ENCODE peak calls at places on chromosomes 16 and 17, in seven cellular contexts. H, T, K, G, P, F and X are unnamed samples.

GRCh38 chr17:71084838-71085237 is 915.5 kb downstream of the KCNJ2 start:
- DNase-seq in G (no peak), H (no peak), P (no peak), T (no peak), F (no peak), K (no peak), X (no peak)

GRCh38 chr17:57521606-57522435 is 223.3 kb downstream of the CCDC182 start:
- DNase-seq in F (no peak), H (no peak), K (no peak), G (no peak), T (no peak), P (no peak), X (no peak)

GRCh38 chr17:1259910-1260389 is 10.3 kb upstream of the BHLHA9 start:
- DNase-seq in T (no peak), K (no peak), F (no peak), H (no peak), P (no peak), G (no peak), X (no peak)

GRCh38 chr16:73019456-73020362 is 28.2 kb downstream of the ZFHX3 start:
- DNase-seq in H (peak; percentile 90), T (no peak), F (peak; percentile 75), G (no peak), P (no peak), K (no peak), X (peak; percentile 73)

GRCh38 chr17:40278414-40278813 is 9.3 kb upstream of the CDC6 start:
- DNase-seq in G (no peak), F (no peak), H (no peak), T (no peak), P (no peak), K (no peak), X (no peak)

GRCh38 chr16:3957344-3957980 is 76.9 kb upstream of the CREBBP start:
- DNase-seq in T (no peak), G (no peak), H (no peak), K (no peak), F (no peak), P (no peak), X (no peak)

GRCh38 chr17:49842846-49843245 is 5.0 kb downstream of the TAC4 start:
- DNase-seq in P (no peak), G (no peak), H (no peak), T (no peak), K (no peak), F (no peak), X (no peak)

GRCh38 chr16:58195771-58196170 is 2.1 kb downstream of the CSNK2A2 start:
- DNase-seq in H (no peak), T (no peak), K (no peak), P (no peak), G (no peak), F (no peak), X (no peak)

GRCh38 chr17:55726440-55726839 is 3.8 kb upstream of the TMEM100 start:
- DNase-seq in G (no peak), P (no peak), T (no peak), F (peak; percentile 79), K (peak; percentile 18), H (peak; percentile 93), X (peak; percentile 87)

GRCh38 chr16:20938426-20938825 is 37.9 kb downstream of the LYRM1 start:
- DNase-seq in F (no peak), K (no peak), G (no peak), H (peak; percentile 53), P (peak; percentile 32), T (no peak), X (no peak)

GRCh38 chr16:70250748-70251650 is 741 bp downstream of the EXOSC6 start:
- DNase-seq in P (peak; percentile 41), K (peak; percentile 45), H (peak; percentile 62), T (peak; percentile 61), G (peak; percentile 35), F (no peak), X (peak; percentile 58)

GRCh38 chr16:11112723-11113348 is 143.2 kb downstream of the SOCS1 start:
- DNase-seq in H (no peak), T (no peak), P (no peak), G (no peak), F (peak; percentile 57), K (no peak), X (no peak)

GRCh38 chr17:13030459-13031305 is 12.9 kb upstream of the ELAC2 start:
- DNase-seq in K (peak; percentile 70), P (peak; percentile 68), T (peak; percentile 59), G (peak; percentile 1), F (no peak), H (peak; percentile 35), X (no peak)

GRCh38 chr17:61168506-61168905 is 231.1 kb upstream of the TBX2 start:
- DNase-seq in T (no peak), P (no peak), K (no peak), F (no peak), G (no peak), H (peak; percentile 62), X (no peak)

GRCh38 chr16:83059237-83059636 is 432.5 kb downstream of the CDH13 start:
- DNase-seq in G (no peak), H (no peak), T (no peak), P (no peak), K (no peak), F (no peak), X (no peak)

DNA sequence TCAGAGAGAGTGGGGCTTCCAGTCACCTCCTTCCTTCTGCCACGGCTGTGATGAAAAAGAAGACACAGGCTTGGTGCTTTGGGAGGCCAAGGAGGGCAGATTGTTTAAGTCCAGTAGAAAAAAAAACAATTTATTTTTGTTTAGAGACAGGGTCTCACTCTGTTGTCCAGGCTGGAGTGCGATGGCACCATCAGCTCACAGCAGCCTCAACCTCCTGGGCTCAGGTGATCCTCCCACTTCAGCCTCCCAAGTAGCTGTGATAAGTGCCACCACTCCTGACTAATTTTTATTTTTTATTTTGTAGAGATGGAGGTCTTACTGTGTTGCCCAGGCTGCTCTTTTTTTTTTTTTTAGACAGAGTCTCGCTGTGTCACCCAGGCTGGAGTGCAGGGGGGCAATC is 2.7 kb upstream of the MVD start:
- DNase-seq in K (no peak), G (no peak), H (no peak), F (no peak), P (no peak), T (no peak), X (no peak)
- TF ChIP-seq CTCF in K (no peak), G (no peak), H (no peak), F (no peak), P (no peak), T (no peak), X (no peak)

GRCh38 chr17:37405955-37406634 is 541 bp downstream of the ACACA start:
- DNase-seq in K (no peak), T (no peak), F (no peak), P (no peak), H (peak; percentile 13), G (no peak), X (no peak)
- TF ChIP-seq CTCF in K (no peak), T (no peak), F (no peak), P (no peak), H (no peak), G (no peak), X (no peak)

GRCh38 chr16:56789360-56789759 is 59.4 kb downstream of the NUP93 start:
- DNase-seq in K (peak; percentile 64), T (no peak), F (no peak), P (peak; percentile 51), G (peak; percentile 66), H (peak; percentile 43), X (no peak)

GRCh38 chr16:56795011-56795410 is 65.1 kb downstream of the NUP93 start:
- DNase-seq in G (no peak), T (no peak), P (no peak), F (no peak), K (no peak), H (peak; percentile 41), X (no peak)

GRCh38 chr16:56792960-56793359 is 63.0 kb downstream of the NUP93 start:
- DNase-seq in K (no peak), P (no peak), T (no peak), F (no peak), H (no peak), G (no peak), X (no peak)

GRCh38 chr16:56797861-56798260 is 67.1 kb upstream of the SLC12A3 start:
- DNase-seq in F (no peak), T (no peak), K (no peak), G (no peak), P (no peak), H (no peak), X (no peak)

DNA sequence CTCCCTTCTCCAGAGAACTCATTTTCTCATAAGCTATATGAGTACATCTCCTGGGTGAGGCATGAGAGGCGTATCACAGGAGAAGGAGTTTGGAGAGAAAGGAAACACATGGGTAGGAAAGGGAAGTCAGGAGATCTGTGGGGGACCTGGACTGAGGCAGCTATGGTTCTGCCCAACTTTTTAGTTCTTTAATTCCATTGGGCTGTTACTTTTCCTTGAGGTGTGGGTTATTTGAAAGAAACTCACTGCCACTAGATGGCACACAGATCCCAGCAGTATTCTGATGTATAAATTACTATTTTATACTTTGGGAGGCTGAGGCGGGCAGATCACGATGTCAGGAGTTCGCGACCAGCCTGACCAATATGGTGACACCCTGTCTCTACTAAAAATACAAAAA is 63.6 kb downstream of the NUP93 start:
- DNase-seq in K (peak; percentile 30), H (no peak), P (peak; percentile 12), F (no peak), T (peak; percentile 14), G (no peak), X (no peak)
- TF ChIP-seq CTCF in K (no peak), H (peak; percentile 45), P (no peak), F (no peak), T (no peak), G (no peak), X (peak; percentile 15)

GRCh38 chr16:27973678-27974077 is 89.8 kb downstream of the GSG1L start:
- DNase-seq in P (no peak), H (no peak), F (no peak), G (no peak), T (peak; percentile 18), K (no peak), X (no peak)
- TF ChIP-seq CTCF in P (no peak), H (no peak), F (no peak), G (no peak), T (peak; percentile 32), K (no peak), X (no peak)

GRCh38 chr16:88383401-88384221 is 852 bp downstream of the ZNF469 start:
- DNase-seq in F (peak; percentile 73), T (no peak), K (peak; percentile 30), H (peak; percentile 48), P (no peak), G (no peak), X (no peak)
- TF ChIP-seq CTCF in F (peak; percentile 67), T (no peak), K (no peak), H (peak; percentile 60), P (peak; percentile 27), G (no peak), X (peak; percentile 31)